ENCODE peak calls at places on chromosomes 12 and 14, in eight cellular contexts. C is NCI-H460; Q is small intestine; T is effector memory CD8-positive, alpha-beta T cell; H is AG08396; G is iris pigment epithelial cell; A is cardiac fibroblast; D is activated gamma-delta T cell treated with anti-CD3 and anti-CD28 coated beads, Interleukin-2, amount 50 U/mL, for 16 hours. O is an unnamed sample.

GRCh38 chr12:10285919-10286318 is 21.8 kb upstream of the KLRD1 start:
- DNase-seq in G (no peak), C (no peak), T (peak), Q (peak), H (no peak), A (no peak), D (peak), O (no peak)

GRCh38 chr14:65709576-65709975 is 297.0 kb downstream of the FUT8 start:
- DNase-seq in T (no peak), Q (no peak), H (peak), A (peak), D (no peak), C (no peak), G (no peak), O (no peak)

GRCh38 chr12:21992823-21993222 is 51.6 kb upstream of the ABCC9 start:
- DNase-seq in H (no peak), C (no peak), T (no peak), D (no peak), G (no peak), A (peak), Q (peak), O (no peak)

GRCh38 chr14:104245075-104245474 is 106.7 kb downstream of the KIF26A start:
- DNase-seq in G (no peak), D (no peak), A (no peak), Q (no peak), H (no peak), C (no peak), T (no peak), O (no peak)

GRCh38 chr14:83632375-83632774 is 1897.6 kb upstream of the FLRT2 start:
- DNase-seq in D (no peak), G (no peak), H (no peak), Q (no peak), A (no peak), T (no peak), C (no peak), O (no peak)

GRCh38 chr12:7479784-7480183 is 23.8 kb downstream of the CD163 start:
- DNase-seq in Q (no peak), A (no peak), C (no peak), T (no peak), H (no peak), D (no peak), G (no peak), O (no peak)

GRCh38 chr12:67981236-67982164 is 7.7 kb upstream of the IFNG-AS1 start:
- DNase-seq in D (no peak), Q (no peak), G (peak), T (no peak), H (peak), A (peak), C (no peak), O (no peak)

GRCh38 chr12:25263594-25263993 is 12.9 kb upstream of the KRAS start:
- DNase-seq in C (no peak), D (no peak), G (no peak), H (no peak), T (no peak), Q (no peak), A (no peak), O (no peak)

GRCh38 chr14:26281280-26281998 is 316.4 kb downstream of the NOVA1 start:
- DNase-seq in Q (no peak), C (peak), D (no peak), A (peak), G (peak), T (no peak), H (peak), O (no peak)

GRCh38 chr14:75132374-75133086 is 5.7 kb upstream of the NEK9 start:
- DNase-seq in C (peak), T (peak), Q (peak), D (peak), G (peak), A (peak), H (peak), O (peak)